ENCODE peak calls at places on chromosomes 11 and 22, in nine cellular contexts. L is thoracic aorta; Z is BE2C; Q is PC-9; E is mucosa of descending colon; O is CD4-positive, CD25-positive, alpha-beta regulatory T cell; U is mesenchymal stem cell; V is right lobe of liver; F is skeletal muscle cell. H is an unnamed sample.

GRCh38 chr11:128552783-128553661 is 34.3 kb downstream of the ETS1 start:
- DNase-seq in U (peak; percentile 91), E (no peak), Z (no peak), V (no peak), Q (no peak), O (peak; percentile 58), F (peak; percentile 70), L (no peak), H (no peak)

GRCh38 chr22:40258463-40259046 is 80.8 kb downstream of the TNRC6B start:
- DNase-seq in V (no peak), Z (no peak), F (peak; percentile 24), Q (peak; percentile 99), O (no peak), E (no peak), U (peak; percentile 50), L (no peak), H (no peak)

GRCh38 chr22:41910599-41911291 is 4.1 kb downstream of the SHISA8 start:
- DNase-seq in L (no peak), F (no peak), Z (peak; percentile 42), Q (no peak), V (no peak), E (no peak), O (peak; percentile 42), U (no peak), H (peak; percentile 54)

GRCh38 chr11:7640826-7641225 is 32.5 kb downstream of the CYB5R2 start:
- DNase-seq in Q (no peak), F (no peak), V (no peak), O (no peak), U (no peak), E (no peak), Z (no peak), L (no peak), H (no peak)

GRCh38 chr11:128417607-128418324 is 169.6 kb downstream of the ETS1 start:
- DNase-seq in Z (no peak), V (no peak), E (no peak), U (peak; percentile 89), F (peak; percentile 76), L (no peak), Q (no peak), O (no peak), H (no peak)

GRCh38 chr11:135075740-135076139 is 663.7 kb upstream of the B3GAT1 start:
- DNase-seq in E (peak; percentile 60), V (peak; percentile 43), O (peak; percentile 5), L (peak; percentile 28), U (peak; percentile 32), Z (peak; percentile 87), F (no peak), Q (peak; percentile 57), H (peak; percentile 4)

GRCh38 chr22:44972363-44973083 is 37.3 kb downstream of the PHF21B start:
- DNase-seq in L (no peak), U (no peak), Q (no peak), E (peak; percentile 42), O (no peak), Z (no peak), V (no peak), F (no peak), H (no peak)

GRCh38 chr11:126842038-126842437 is 158.5 kb downstream of the KIRREL3 start:
- DNase-seq in F (no peak), Q (no peak), Z (no peak), V (no peak), E (no peak), U (no peak), O (no peak), L (no peak), H (no peak)

GRCh38 chr22:30889268-30889995 is 79.1 kb downstream of the MORC2 start:
- DNase-seq in V (no peak), O (no peak), Q (no peak), E (peak; percentile 6), U (no peak), F (no peak), L (no peak), Z (no peak), H (no peak)

GRCh38 chr11:100574894-100575769 is 112.0 kb upstream of the ARHGAP42 start:
- DNase-seq in Z (no peak), F (no peak), O (no peak), V (no peak), Q (no peak), E (no peak), U (peak; percentile 55), L (no peak), H (no peak)

GRCh38 chr22:23093090-23093788 is 22.9 kb downstream of the GNAZ start:
- DNase-seq in Z (no peak), V (no peak), O (no peak), L (no peak), F (no peak), E (no peak), U (no peak), Q (no peak), H (no peak)

GRCh38 chr22:46421272-46421671 is 85.8 kb downstream of the TRMU start:
- DNase-seq in E (no peak), Q (no peak), F (no peak), U (no peak), L (no peak), V (no peak), O (peak; percentile 8), Z (no peak), H (no peak)

GRCh38 chr11:115552151-115552550 is 47.9 kb upstream of the CADM1 start:
- DNase-seq in L (no peak), Z (peak; percentile 59), E (no peak), U (no peak), F (no peak), Q (no peak), O (no peak), V (no peak), H (no peak)

GRCh38 chr22:19115628-19116027 is 6.6 kb downstream of the DGCR2 start:
- DNase-seq in L (no peak), O (no peak), U (no peak), E (no peak), Q (no peak), Z (no peak), V (no peak), F (no peak), H (no peak)

GRCh38 chr22:24414984-24415945 is 12.1 kb upstream of the ADORA2A start:
- DNase-seq in Q (no peak), O (no peak), Z (no peak), E (no peak), L (no peak), V (no peak), F (no peak), U (no peak), H (no peak)

GRCh38 chr11:14980854-14981253 is 8.7 kb upstream of the CALCA start:
- DNase-seq in Z (no peak), U (no peak), E (no peak), L (no peak), V (no peak), Q (no peak), F (peak; percentile 47), O (no peak), H (peak; percentile 92)

GRCh38 chr11:2885676-2886081 is at the start of gene CDKN1C:
- DNase-seq in O (peak; percentile 87), E (peak; percentile 91), F (peak; percentile 50), L (peak; percentile 42), U (peak; percentile 88), V (peak; percentile 85), Z (peak; percentile 71), Q (peak; percentile 47), H (no peak)

GRCh38 chr11:2886936-2887335 is 1.4 kb upstream of the CDKN1C start:
- DNase-seq in O (no peak), E (peak; percentile 49), V (no peak), U (no peak), L (no peak), Z (no peak), Q (no peak), F (no peak), H (no peak)

GRCh38 chr11:2885017-2885675 is 429 bp downstream of the CDKN1C start:
- DNase-seq in L (no peak), F (no peak), O (peak; percentile 30), Z (no peak), Q (no peak), U (peak; percentile 74), E (peak; percentile 76), V (peak; percentile 63), H (no peak)

GRCh38 chr11:2887526-2888195 is 2.1 kb upstream of the CDKN1C start:
- DNase-seq in F (no peak), V (no peak), E (peak; percentile 35), L (no peak), U (peak; percentile 29), Z (no peak), Q (no peak), O (no peak), H (no peak)

GRCh38 chr11:2886191-2886894 is 768 bp upstream of the CDKN1C start:
- DNase-seq in F (no peak), V (peak; percentile 48), Z (peak; percentile 45), U (peak; percentile 36), Q (no peak), L (no peak), E (peak; percentile 65), O (no peak), H (no peak)
- H3K4me3 ChIP-seq in F (peak overlapping the region; percentile 26), V (peak overlapping the region; percentile 32), Z (no peak overlapping the region), U (peak overlapping the region; percentile 53), Q (no peak overlapping the region), L (peak overlapping the region; percentile 98), E (no peak overlapping the region), O (no peak overlapping the region), H (no peak overlapping the region)

GRCh38 chr11:70126494-70126893 is 48.4 kb downstream of the ANO1 start:
- DNase-seq in Z (no peak), V (no peak), L (no peak), O (no peak), Q (no peak), E (no peak), F (no peak), U (no peak), H (no peak)
- H3K4me3 ChIP-seq in Z (no peak overlapping the region), V (no peak overlapping the region), L (no peak overlapping the region), O (no peak overlapping the region), Q (no peak overlapping the region), E (no peak overlapping the region), F (no peak overlapping the region), U (no peak overlapping the region), H (no peak overlapping the region)

DNA sequence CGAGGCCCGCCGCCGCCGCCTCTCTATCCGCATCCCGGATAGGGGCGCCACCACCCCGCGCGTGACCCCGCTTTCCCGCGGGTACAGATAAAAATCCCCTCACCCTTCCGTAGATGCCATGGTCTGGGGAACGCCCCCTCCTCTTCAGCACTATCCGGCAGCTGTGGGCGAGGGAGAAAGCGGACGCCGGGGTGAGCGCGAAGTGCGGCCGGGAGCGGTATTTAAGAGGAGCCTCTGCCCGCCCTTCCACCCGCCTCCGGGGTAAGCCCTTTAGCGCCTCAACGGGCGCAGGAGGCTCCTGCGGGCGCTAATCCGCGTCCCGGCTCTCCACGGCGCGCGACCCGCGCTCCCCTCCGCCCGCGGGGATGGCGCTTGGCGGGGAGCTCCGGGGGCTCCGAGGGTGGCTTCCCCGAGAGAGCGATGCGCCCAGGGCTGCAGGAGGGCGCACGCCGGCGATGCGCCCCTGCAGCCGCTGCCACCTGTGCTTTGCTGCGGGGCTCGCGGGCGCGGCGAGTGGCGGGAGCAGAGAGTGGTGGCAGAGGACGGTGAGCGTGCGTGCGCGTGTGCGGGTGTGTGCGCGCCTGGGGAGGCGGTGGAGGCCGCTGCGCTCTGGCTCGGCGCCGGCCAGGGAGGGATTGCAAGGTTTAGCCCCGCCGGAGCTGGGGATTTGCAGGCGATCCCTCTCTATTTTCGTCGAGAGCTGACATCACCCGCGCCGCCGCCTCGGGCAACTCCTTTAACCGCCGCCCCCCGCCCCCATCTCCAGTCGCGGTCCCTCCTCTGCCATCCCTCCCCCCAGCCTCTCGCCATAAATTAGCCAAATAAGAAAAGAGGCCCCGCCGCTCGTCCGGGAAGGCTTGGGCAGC is at the start of gene SLC1A2:
- DNase-seq in Q (no peak), U (peak; percentile 28), Z (peak; percentile 10), O (no peak), F (no peak), V (no peak), E (no peak), L (no peak), H (no peak)
- H3K4me3 ChIP-seq in Q (no peak within 1 kb of the TSS), U (peak within 1 kb of the TSS; percentile 67), Z (no peak within 1 kb of the TSS), O (no peak within 1 kb of the TSS), F (peak within 1 kb of the TSS; percentile 51), V (no peak within 1 kb of the TSS), E (no peak within 1 kb of the TSS), L (peak within 1 kb of the TSS; percentile 70), H (peak within 1 kb of the TSS; percentile 40)

GRCh38 chr11:78268516-78269410 is 80.0 kb downstream of the USP35 start:
- DNase-seq in F (peak; percentile 77), L (no peak), O (no peak), E (no peak), Q (no peak), V (no peak), Z (no peak), U (no peak), H (no peak)
- H3K4me3 ChIP-seq in F (no peak overlapping the region), L (peak overlapping the region; percentile 18), O (no peak overlapping the region), E (no peak overlapping the region), Q (no peak overlapping the region), V (no peak overlapping the region), Z (no peak overlapping the region), U (peak overlapping the region; percentile 48), H (no peak overlapping the region)

H was measured in retinal pigment epithelial cell.